ENCODE peak calls at places on chromosomes 3 and 15, in six cellular contexts. K, R, Y, I, D and V are unnamed samples. For H3K27me3, the result is how much of the 10 kb centered on the place peaks cover.

GRCh38 chr3:53040361-53040820 is 5.5 kb downstream of the SFMBT1 start:
- DNase-seq in K (peak), R (no peak), Y (no peak), I (no peak), D (no peak), V (no peak)

GRCh38 chr15:36609793-36610192 is 30.4 kb downstream of the CDIN1 start:
- DNase-seq in K (no peak), R (no peak), Y (no peak), I (no peak), D (no peak), V (no peak)

GRCh38 chr15:60070838-60071493 is 66.9 kb downstream of the FOXB1 start:
- DNase-seq in K (no peak), R (no peak), Y (no peak), I (no peak), D (no peak), V (no peak)

GRCh38 chr15:88385078-88385700 is 82.0 kb downstream of the MRPL46 start:
- DNase-seq in K (no peak), R (no peak), Y (no peak), I (no peak), D (no peak), V (no peak)

GRCh38 chr3:57538465-57538864 is 5.7 kb downstream of the DNAH12 start:
- DNase-seq in K (no peak), R (no peak), Y (no peak), I (no peak), D (no peak), V (no peak)

GRCh38 chr3:143060906-143061305 is 58.7 kb upstream of the CHST2 start:
- DNase-seq in K (no peak), R (no peak), Y (no peak), I (no peak), D (peak), V (no peak)

GRCh38 chr3:46693038-46693896 is at the start of gene ALS2CL:
- DNase-seq in K (no peak), R (peak), Y (peak), I (peak), D (no peak), V (peak)

GRCh38 chr3:14000556-14000955 is 120.7 kb upstream of the WNT7A start:
- DNase-seq in K (no peak), R (no peak), Y (no peak), I (no peak), D (no peak), V (no peak)

GRCh38 chr15:60362318-60363023 is 35.3 kb downstream of the ANXA2 start:
- DNase-seq in K (peak), R (no peak), Y (no peak), I (no peak), D (no peak), V (no peak)

GRCh38 chr15:29942548-29942947 is 120.3 kb upstream of the TJP1 start:
- DNase-seq in K (no peak), R (no peak), Y (no peak), I (no peak), D (no peak), V (no peak)

GRCh38 chr3:107943860-107944543 is 146.8 kb downstream of the CD47 start:
- DNase-seq in K (no peak), R (no peak), Y (no peak), I (no peak), D (no peak), V (peak)

GRCh38 chr3:33372218-33373081 is 67.8 kb downstream of the UBP1 start:
- DNase-seq in K (no peak), R (peak), Y (peak), I (peak), D (no peak), V (peak)

GRCh38 chr3:21433751-21434150 is 317.3 kb downstream of the ZNF385D start:
- DNase-seq in K (no peak), R (no peak), Y (no peak), I (no peak), D (no peak), V (no peak)

DNA sequence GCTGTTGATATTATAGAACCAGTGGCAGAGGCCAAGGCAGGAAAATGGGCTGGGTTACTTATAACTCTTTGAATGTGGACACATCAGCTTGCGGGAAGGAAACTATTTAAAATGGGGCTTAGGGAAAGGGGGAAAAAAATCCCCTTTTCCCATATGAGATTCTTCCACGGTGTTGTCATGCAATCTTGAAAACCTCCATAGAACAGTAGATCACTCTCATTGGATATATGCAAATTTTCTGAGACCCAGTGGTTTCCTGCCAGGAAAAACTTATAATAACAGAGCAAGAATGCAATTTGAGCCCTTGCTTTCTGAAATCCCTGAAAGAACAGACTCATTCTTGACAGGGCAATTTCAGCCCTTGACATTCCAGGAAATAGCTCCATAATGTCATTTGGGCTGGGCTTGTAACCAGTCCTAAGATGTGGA is 31.1 kb downstream of the TMEM212 start:
- DNase-seq in K (peak), R (no peak), Y (no peak), I (no peak), D (no peak), V (no peak)
- TF ChIP-seq POLR2AphosphoS5 in K (no peak), R (no peak), Y (no peak), I (peak), D (no peak), V (no peak)

GRCh38 chr15:41952003-41952563 is 20.3 kb downstream of the EHD4 start:
- DNase-seq in K (no peak), R (no peak), Y (no peak), I (no peak), D (no peak), V (no peak)
- H3K27me3 ChIP-seq in K (under half), R (under half), Y (under half), I (under half), D (under half), V (under half)

DNA sequence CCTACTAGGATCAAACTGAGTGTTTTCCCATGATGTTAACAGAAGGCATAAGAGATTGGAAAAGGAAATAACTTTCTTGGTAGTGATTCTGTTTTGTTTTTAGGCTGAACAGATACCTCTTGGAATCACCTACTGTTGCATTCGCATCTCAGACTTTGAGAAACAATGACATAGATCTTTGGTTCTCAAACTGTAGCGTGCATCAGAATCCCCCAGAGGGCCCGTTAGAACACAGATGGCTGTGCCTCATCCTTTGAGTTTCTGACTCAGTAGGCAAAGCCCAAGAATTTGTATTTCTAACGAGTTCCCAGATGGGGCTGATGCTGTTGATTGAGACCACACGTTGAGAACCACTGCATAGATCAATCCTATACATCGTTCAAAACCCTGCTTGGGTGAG is 42.5 kb upstream of the SRGAP3 start:
- DNase-seq in K (no peak), R (no peak), Y (no peak), I (no peak), D (no peak), V (no peak)
- TF ChIP-seq GABPA in K (no peak), R (no peak), Y (no peak), I (no peak), D (no peak), V (no peak)

GRCh38 chr15:39084683-39085530 is 496.0 kb upstream of the THBS1 start:
- DNase-seq in K (peak), R (no peak), Y (no peak), I (peak), D (no peak), V (peak)
- TF ChIP-seq POLR2AphosphoS5 in K (no peak), R (no peak), Y (no peak), I (no peak), D (no peak), V (no peak)

GRCh38 chr15:73594109-73594508 is 39.1 kb downstream of the NPTN start:
- DNase-seq in K (no peak), R (no peak), Y (no peak), I (no peak), D (no peak), V (no peak)

GRCh38 chr15:73599934-73600333 is 33.3 kb downstream of the NPTN start:
- DNase-seq in K (no peak), R (no peak), Y (no peak), I (no peak), D (no peak), V (no peak)

GRCh38 chr15:73598540-73599195 is 34.5 kb downstream of the NPTN start:
- DNase-seq in K (no peak), R (no peak), Y (no peak), I (no peak), D (no peak), V (no peak)

GRCh38 chr15:73596214-73596613 is 37.0 kb downstream of the NPTN start:
- DNase-seq in K (no peak), R (no peak), Y (no peak), I (no peak), D (no peak), V (no peak)

GRCh38 chr15:73597036-73597638 is 36.1 kb downstream of the NPTN start:
- DNase-seq in K (no peak), R (no peak), Y (no peak), I (no peak), D (no peak), V (no peak)
- H3K27me3 ChIP-seq in K (under half), R (under half), Y (under half), I (under half), D (under half), V (under half)

DNA sequence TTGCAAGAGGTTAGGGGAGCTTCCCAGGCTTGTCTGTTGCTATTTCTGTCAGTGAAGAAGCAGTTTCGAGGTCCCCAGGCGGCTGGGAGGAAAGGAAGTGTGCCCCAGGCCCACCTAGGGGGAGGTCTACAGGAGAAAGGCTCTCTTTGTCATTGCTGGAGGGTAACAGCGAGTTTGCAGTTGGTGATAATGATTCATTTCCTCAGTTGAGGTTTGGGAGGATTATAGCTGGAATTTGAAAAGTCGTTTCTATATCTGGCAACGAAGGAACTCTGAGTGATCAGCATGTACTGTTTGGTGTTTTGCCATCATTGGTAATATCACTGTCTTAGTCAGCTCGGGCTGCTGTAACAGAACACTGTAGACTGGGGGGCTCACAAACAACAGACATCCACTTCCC is 65.5 kb upstream of the UBE3A start:
- DNase-seq in K (no peak), R (no peak), Y (no peak), I (no peak), D (no peak), V (no peak)
- TF ChIP-seq GABPA in K (no peak), R (no peak), Y (no peak), I (no peak), D (no peak), V (no peak)

GRCh38 chr15:64507293-64507802 is 47.0 kb downstream of the ZNF609 start:
- DNase-seq in K (peak), R (no peak), Y (peak), I (peak), D (peak), V (no peak)
- TF ChIP-seq POLR2AphosphoS5 in K (no peak), R (no peak), Y (peak), I (no peak), D (no peak), V (no peak)

GRCh38 chr3:190435618-190436017 is 14.1 kb downstream of the TMEM207 start:
- DNase-seq in K (no peak), R (no peak), Y (no peak), I (no peak), D (no peak), V (no peak)

GRCh38 chr3:190433626-190434025 is 16.1 kb downstream of the TMEM207 start:
- DNase-seq in K (no peak), R (no peak), Y (no peak), I (no peak), D (no peak), V (no peak)

GRCh38 chr3:190429681-190430080 is 20.0 kb downstream of the TMEM207 start:
- DNase-seq in K (no peak), R (no peak), Y (no peak), I (no peak), D (no peak), V (no peak)

GRCh38 chr3:190430906-190431305 is 18.8 kb downstream of the TMEM207 start:
- DNase-seq in K (no peak), R (no peak), Y (no peak), I (no peak), D (no peak), V (no peak)

DNA sequence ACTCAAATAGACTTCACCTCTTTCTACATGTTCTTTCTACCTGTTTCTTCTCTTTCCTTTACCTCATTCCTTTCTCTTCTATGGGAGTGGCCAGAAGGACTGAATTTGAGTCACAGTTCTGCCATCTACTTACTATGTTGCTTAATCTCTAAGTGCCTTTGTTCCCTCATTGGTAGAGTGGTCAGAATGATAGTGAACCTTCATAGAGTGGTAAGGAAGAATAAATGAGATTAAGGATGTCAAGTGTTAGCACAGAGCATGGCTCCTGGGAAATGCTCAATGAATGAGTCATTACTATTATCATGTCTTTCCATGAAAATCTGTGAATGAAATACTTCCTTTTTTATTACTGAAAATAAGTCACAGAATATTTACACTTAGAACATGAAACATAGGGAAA is 17.5 kb downstream of the TMEM207 start:
- DNase-seq in K (no peak), R (no peak), Y (no peak), I (no peak), D (no peak), V (no peak)
- H3K27me3 ChIP-seq in K (under half), R (under half), Y (under half), I (under half), D (under half), V (under half)

GRCh38 chr15:48703544-48703943 is 58.0 kb upstream of the FBN1 start:
- DNase-seq in K (no peak), R (no peak), Y (no peak), I (no peak), D (no peak), V (no peak)
- TF ChIP-seq GABPA in K (no peak), R (no peak), Y (no peak), I (no peak), D (no peak), V (no peak)